ENCODE peak calls at places on chromosome 1, in four cellular contexts. One of them, this sample, is unnamed.

GRCh38 chr1:112794654-112795239 is 79.6 kb upstream of the PPM1J start:
- DNase-seq in activated naive CD4-positive, alpha-beta T cell treated with anti-CD3 and anti-CD28 coated beads, Interleukin-2, amount 10 ng/mL, durations not matched to agents 7 days and 5 days: no peak
- DNase-seq in MM.1S: no peak
- DNase-seq in T-helper 2 cell treated with Interferon-gamma antibody and Interleukin-4, amounts not matched to agents 5 μg/mL and 100 μg/mL, for 36 hours: no peak
- DNase-seq in this sample: no peak

GRCh38 chr1:66436378-66437135 is 97.4 kb upstream of the SGIP1 start:
- DNase-seq in activated naive CD4-positive, alpha-beta T cell treated with anti-CD3 and anti-CD28 coated beads, Interleukin-2, amount 10 ng/mL, durations not matched to agents 7 days and 5 days: peak
- DNase-seq in MM.1S: peak
- DNase-seq in T-helper 2 cell treated with Interferon-gamma antibody and Interleukin-4, amounts not matched to agents 5 μg/mL and 100 μg/mL, for 36 hours: peak
- DNase-seq in this sample: peak

GRCh38 chr1:215081566-215082531 is 688 bp upstream of the KCNK2 start:
- DNase-seq in activated naive CD4-positive, alpha-beta T cell treated with anti-CD3 and anti-CD28 coated beads, Interleukin-2, amount 10 ng/mL, durations not matched to agents 7 days and 5 days: no peak
- DNase-seq in MM.1S: no peak
- DNase-seq in T-helper 2 cell treated with Interferon-gamma antibody and Interleukin-4, amounts not matched to agents 5 μg/mL and 100 μg/mL, for 36 hours: no peak
- DNase-seq in this sample: no peak

GRCh38 chr1:10444795-10445397 is 4.9 kb upstream of the CORT start:
- DNase-seq in activated naive CD4-positive, alpha-beta T cell treated with anti-CD3 and anti-CD28 coated beads, Interleukin-2, amount 10 ng/mL, durations not matched to agents 7 days and 5 days: no peak
- DNase-seq in MM.1S: peak
- DNase-seq in T-helper 2 cell treated with Interferon-gamma antibody and Interleukin-4, amounts not matched to agents 5 μg/mL and 100 μg/mL, for 36 hours: no peak
- DNase-seq in this sample: no peak

GRCh38 chr1:117346206-117346928 is 20.9 kb upstream of the MAN1A2 start:
- DNase-seq in activated naive CD4-positive, alpha-beta T cell treated with anti-CD3 and anti-CD28 coated beads, Interleukin-2, amount 10 ng/mL, durations not matched to agents 7 days and 5 days: no peak
- DNase-seq in MM.1S: no peak
- DNase-seq in T-helper 2 cell treated with Interferon-gamma antibody and Interleukin-4, amounts not matched to agents 5 μg/mL and 100 μg/mL, for 36 hours: peak
- DNase-seq in this sample: no peak

GRCh38 chr1:196063952-196064351 is 544.3 kb downstream of the KCNT2 start:
- DNase-seq in activated naive CD4-positive, alpha-beta T cell treated with anti-CD3 and anti-CD28 coated beads, Interleukin-2, amount 10 ng/mL, durations not matched to agents 7 days and 5 days: no peak
- DNase-seq in MM.1S: no peak
- DNase-seq in T-helper 2 cell treated with Interferon-gamma antibody and Interleukin-4, amounts not matched to agents 5 μg/mL and 100 μg/mL, for 36 hours: no peak
- DNase-seq in this sample: no peak

GRCh38 chr1:16978589-16979474 is 1.6 kb downstream of the MFAP2 start:
- DNase-seq in activated naive CD4-positive, alpha-beta T cell treated with anti-CD3 and anti-CD28 coated beads, Interleukin-2, amount 10 ng/mL, durations not matched to agents 7 days and 5 days: no peak
- DNase-seq in MM.1S: no peak
- DNase-seq in T-helper 2 cell treated with Interferon-gamma antibody and Interleukin-4, amounts not matched to agents 5 μg/mL and 100 μg/mL, for 36 hours: no peak
- DNase-seq in this sample: no peak

GRCh38 chr1:203075249-203076030 is 10.4 kb downstream of the MYOG start:
- DNase-seq in activated naive CD4-positive, alpha-beta T cell treated with anti-CD3 and anti-CD28 coated beads, Interleukin-2, amount 10 ng/mL, durations not matched to agents 7 days and 5 days: no peak
- DNase-seq in MM.1S: no peak
- DNase-seq in T-helper 2 cell treated with Interferon-gamma antibody and Interleukin-4, amounts not matched to agents 5 μg/mL and 100 μg/mL, for 36 hours: no peak
- DNase-seq in this sample: no peak

GRCh38 chr1:8211620-8212442 is 106.1 kb upstream of the SLC45A1 start:
- DNase-seq in activated naive CD4-positive, alpha-beta T cell treated with anti-CD3 and anti-CD28 coated beads, Interleukin-2, amount 10 ng/mL, durations not matched to agents 7 days and 5 days: no peak
- DNase-seq in MM.1S: no peak
- DNase-seq in T-helper 2 cell treated with Interferon-gamma antibody and Interleukin-4, amounts not matched to agents 5 μg/mL and 100 μg/mL, for 36 hours: peak
- DNase-seq in this sample: peak

GRCh38 chr1:7294636-7295035 is 476.5 kb upstream of the VAMP3 start:
- DNase-seq in activated naive CD4-positive, alpha-beta T cell treated with anti-CD3 and anti-CD28 coated beads, Interleukin-2, amount 10 ng/mL, durations not matched to agents 7 days and 5 days: no peak
- DNase-seq in MM.1S: no peak
- DNase-seq in T-helper 2 cell treated with Interferon-gamma antibody and Interleukin-4, amounts not matched to agents 5 μg/mL and 100 μg/mL, for 36 hours: no peak
- DNase-seq in this sample: no peak

GRCh38 chr1:229408458-229409037 is 25.3 kb downstream of the ACTA1 start:
- DNase-seq in activated naive CD4-positive, alpha-beta T cell treated with anti-CD3 and anti-CD28 coated beads, Interleukin-2, amount 10 ng/mL, durations not matched to agents 7 days and 5 days: no peak
- DNase-seq in MM.1S: no peak
- DNase-seq in T-helper 2 cell treated with Interferon-gamma antibody and Interleukin-4, amounts not matched to agents 5 μg/mL and 100 μg/mL, for 36 hours: no peak
- DNase-seq in this sample: peak

GRCh38 chr1:103986792-103987191 is 237.1 kb downstream of the AMY1C start:
- DNase-seq in activated naive CD4-positive, alpha-beta T cell treated with anti-CD3 and anti-CD28 coated beads, Interleukin-2, amount 10 ng/mL, durations not matched to agents 7 days and 5 days: no peak
- DNase-seq in MM.1S: no peak
- DNase-seq in T-helper 2 cell treated with Interferon-gamma antibody and Interleukin-4, amounts not matched to agents 5 μg/mL and 100 μg/mL, for 36 hours: no peak
- DNase-seq in this sample: no peak

GRCh38 chr1:231601775-231602674 is 24.6 kb upstream of the DISC1 start:
- DNase-seq in activated naive CD4-positive, alpha-beta T cell treated with anti-CD3 and anti-CD28 coated beads, Interleukin-2, amount 10 ng/mL, durations not matched to agents 7 days and 5 days: no peak
- DNase-seq in MM.1S: peak
- DNase-seq in T-helper 2 cell treated with Interferon-gamma antibody and Interleukin-4, amounts not matched to agents 5 μg/mL and 100 μg/mL, for 36 hours: no peak
- DNase-seq in this sample: no peak

GRCh38 chr1:180381184-180381580 is 121.2 kb downstream of the ACBD6 start:
- DNase-seq in activated naive CD4-positive, alpha-beta T cell treated with anti-CD3 and anti-CD28 coated beads, Interleukin-2, amount 10 ng/mL, durations not matched to agents 7 days and 5 days: no peak
- DNase-seq in MM.1S: no peak
- DNase-seq in T-helper 2 cell treated with Interferon-gamma antibody and Interleukin-4, amounts not matched to agents 5 μg/mL and 100 μg/mL, for 36 hours: no peak
- DNase-seq in this sample: no peak

GRCh38 chr1:9058465-9058864 is 11.0 kb downstream of the SLC2A5 start:
- DNase-seq in activated naive CD4-positive, alpha-beta T cell treated with anti-CD3 and anti-CD28 coated beads, Interleukin-2, amount 10 ng/mL, durations not matched to agents 7 days and 5 days: no peak
- DNase-seq in MM.1S: no peak
- DNase-seq in T-helper 2 cell treated with Interferon-gamma antibody and Interleukin-4, amounts not matched to agents 5 μg/mL and 100 μg/mL, for 36 hours: no peak
- DNase-seq in this sample: no peak

GRCh38 chr1:228072658-228073043 is 9.9 kb upstream of the ARF1 start:
- DNase-seq in activated naive CD4-positive, alpha-beta T cell treated with anti-CD3 and anti-CD28 coated beads, Interleukin-2, amount 10 ng/mL, durations not matched to agents 7 days and 5 days: peak
- DNase-seq in MM.1S: no peak
- DNase-seq in T-helper 2 cell treated with Interferon-gamma antibody and Interleukin-4, amounts not matched to agents 5 μg/mL and 100 μg/mL, for 36 hours: no peak
- DNase-seq in this sample: no peak

GRCh38 chr1:92879316-92879968 is 47.6 kb downstream of the RPL5 start:
- DNase-seq in activated naive CD4-positive, alpha-beta T cell treated with anti-CD3 and anti-CD28 coated beads, Interleukin-2, amount 10 ng/mL, durations not matched to agents 7 days and 5 days: no peak
- DNase-seq in MM.1S: no peak
- DNase-seq in T-helper 2 cell treated with Interferon-gamma antibody and Interleukin-4, amounts not matched to agents 5 μg/mL and 100 μg/mL, for 36 hours: no peak
- DNase-seq in this sample: no peak

GRCh38 chr1:221532071-221532755 is 209.7 kb downstream of the DUSP10 start:
- DNase-seq in activated naive CD4-positive, alpha-beta T cell treated with anti-CD3 and anti-CD28 coated beads, Interleukin-2, amount 10 ng/mL, durations not matched to agents 7 days and 5 days: no peak
- DNase-seq in MM.1S: no peak
- DNase-seq in T-helper 2 cell treated with Interferon-gamma antibody and Interleukin-4, amounts not matched to agents 5 μg/mL and 100 μg/mL, for 36 hours: no peak
- DNase-seq in this sample: peak

GRCh38 chr1:19863804-19864203 is 18.4 kb upstream of the OTUD3 start:
- DNase-seq in activated naive CD4-positive, alpha-beta T cell treated with anti-CD3 and anti-CD28 coated beads, Interleukin-2, amount 10 ng/mL, durations not matched to agents 7 days and 5 days: no peak
- DNase-seq in MM.1S: no peak
- DNase-seq in T-helper 2 cell treated with Interferon-gamma antibody and Interleukin-4, amounts not matched to agents 5 μg/mL and 100 μg/mL, for 36 hours: no peak
- DNase-seq in this sample: no peak

GRCh38 chr1:110556471-110556807 is 37.5 kb upstream of the KCNA10 start:
- DNase-seq in activated naive CD4-positive, alpha-beta T cell treated with anti-CD3 and anti-CD28 coated beads, Interleukin-2, amount 10 ng/mL, durations not matched to agents 7 days and 5 days: no peak
- DNase-seq in MM.1S: no peak
- DNase-seq in T-helper 2 cell treated with Interferon-gamma antibody and Interleukin-4, amounts not matched to agents 5 μg/mL and 100 μg/mL, for 36 hours: no peak
- DNase-seq in this sample: no peak

GRCh38 chr1:7185721-7186120 is 400.5 kb downstream of the CAMTA1 start:
- DNase-seq in activated naive CD4-positive, alpha-beta T cell treated with anti-CD3 and anti-CD28 coated beads, Interleukin-2, amount 10 ng/mL, durations not matched to agents 7 days and 5 days: no peak
- DNase-seq in MM.1S: no peak
- DNase-seq in T-helper 2 cell treated with Interferon-gamma antibody and Interleukin-4, amounts not matched to agents 5 μg/mL and 100 μg/mL, for 36 hours: no peak
- DNase-seq in this sample: no peak

GRCh38 chr1:156925154-156926010 is 5.0 kb downstream of the LRRC71 start:
- DNase-seq in activated naive CD4-positive, alpha-beta T cell treated with anti-CD3 and anti-CD28 coated beads, Interleukin-2, amount 10 ng/mL, durations not matched to agents 7 days and 5 days: no peak
- DNase-seq in MM.1S: no peak
- DNase-seq in T-helper 2 cell treated with Interferon-gamma antibody and Interleukin-4, amounts not matched to agents 5 μg/mL and 100 μg/mL, for 36 hours: no peak
- DNase-seq in this sample: no peak

GRCh38 chr1:172452536-172453159 is 8.8 kb upstream of the PIGC start:
- DNase-seq in activated naive CD4-positive, alpha-beta T cell treated with anti-CD3 and anti-CD28 coated beads, Interleukin-2, amount 10 ng/mL, durations not matched to agents 7 days and 5 days: no peak
- DNase-seq in MM.1S: no peak
- DNase-seq in T-helper 2 cell treated with Interferon-gamma antibody and Interleukin-4, amounts not matched to agents 5 μg/mL and 100 μg/mL, for 36 hours: no peak
- DNase-seq in this sample: no peak

GRCh38 chr1:117137281-117137680 is 15.7 kb upstream of the TRIM45 start:
- DNase-seq in activated naive CD4-positive, alpha-beta T cell treated with anti-CD3 and anti-CD28 coated beads, Interleukin-2, amount 10 ng/mL, durations not matched to agents 7 days and 5 days: no peak
- DNase-seq in MM.1S: no peak
- DNase-seq in T-helper 2 cell treated with Interferon-gamma antibody and Interleukin-4, amounts not matched to agents 5 μg/mL and 100 μg/mL, for 36 hours: no peak
- DNase-seq in this sample: no peak

This sample was measured in PC-9.